ENCODE peak calls at places on chromosomes 13 and 19, in four cellular contexts. N is natural killer cell, V is Caco-2, E is H1. I is an unnamed sample.

GRCh38 chr13:113774177-113775107 is 15.4 kb downstream of the TMEM255B start:
- DNase-seq in N (no peak), V (no peak), E (no peak), I (no peak)

GRCh38 chr13:61795580-61795979 is 379.9 kb upstream of the PCDH20 start:
- DNase-seq in N (no peak), V (no peak), E (no peak), I (no peak)

GRCh38 chr19:18488838-18489626 is 32.8 kb downstream of the ELL start:
- DNase-seq in N (no peak), V (peak), E (peak), I (no peak)

GRCh38 chr19:50779504-50780457 is 9.5 kb downstream of the GPR32 start:
- DNase-seq in N (no peak), V (no peak), E (no peak), I (no peak)

GRCh38 chr19:2469102-2469914 is 6.6 kb upstream of the GADD45B start:
- DNase-seq in N (no peak), V (no peak), E (no peak), I (no peak)

GRCh38 chr13:46274094-46274698 is 62.5 kb downstream of the LRRC63 start:
- DNase-seq in N (no peak), V (no peak), E (no peak), I (no peak)

GRCh38 chr13:33066329-33066728 is 50.1 kb downstream of the KL start:
- DNase-seq in N (no peak), V (peak), E (no peak), I (no peak)

GRCh38 chr19:30711296-30711695 is 339.1 kb downstream of the ZNF536 start:
- DNase-seq in N (no peak), V (no peak), E (no peak), I (no peak)

GRCh38 chr13:75864718-75865117 is 228.6 kb downstream of the LMO7 start:
- DNase-seq in N (no peak), V (no peak), E (no peak), I (no peak)

GRCh38 chr13:113776231-113777125 is 17.5 kb downstream of the TMEM255B start:
- DNase-seq in N (no peak), V (no peak), E (no peak), I (no peak)

GRCh38 chr13:50152655-50153309 is 137.5 kb downstream of the KCNRG start:
- DNase-seq in N (no peak), V (no peak), E (no peak), I (no peak)

GRCh38 chr13:100517135-100517534 is 71.5 kb downstream of the GGACT start:
- DNase-seq in N (no peak), V (peak), E (no peak), I (no peak)

GRCh38 chr19:37519890-37520289 is 13.2 kb downstream of the ZNF793 start:
- DNase-seq in N (no peak), V (no peak), E (no peak), I (no peak)

GRCh38 chr13:104289400-104289799 is 1223.2 kb upstream of the SLC10A2 start:
- DNase-seq in N (no peak), V (no peak), E (no peak), I (no peak)

GRCh38 chr13:30679483-30680330 is 55.6 kb upstream of the ALOX5AP start:
- DNase-seq in N (no peak), V (peak), E (no peak), I (peak)

DNA sequence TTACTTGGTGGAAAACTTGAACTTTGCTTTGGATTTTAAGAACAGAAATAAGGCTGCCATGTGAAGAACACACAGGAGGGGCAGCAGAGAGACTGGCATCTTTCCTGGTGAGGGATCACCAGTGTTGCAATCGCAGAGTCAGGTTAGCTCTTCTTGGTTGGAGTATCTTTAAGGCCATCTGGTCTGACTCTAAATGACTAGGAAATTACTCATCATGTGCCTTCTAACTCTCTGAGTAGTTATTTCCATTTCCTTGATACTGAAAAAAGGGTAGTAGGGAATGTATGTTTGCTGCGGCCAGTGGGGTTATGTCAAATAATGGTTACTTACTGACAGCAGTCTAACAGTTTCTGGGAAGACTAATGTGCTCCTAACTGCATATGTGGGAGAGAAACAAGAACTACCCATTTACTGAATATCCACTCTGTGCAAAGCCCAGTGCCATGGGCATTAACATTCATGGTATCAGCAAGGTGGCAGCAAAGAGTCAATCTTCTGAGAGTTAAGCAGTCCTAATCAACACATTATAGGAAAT is 122.1 kb downstream of the COG6 start:
- DNase-seq in N (no peak), V (peak), E (no peak), I (peak)
- TF ChIP-seq CTCF in N (no peak), V (peak), E (peak), I (peak)

GRCh38 chr19:6471076-6471475 is 7.0 kb downstream of the CRB3 start:
- DNase-seq in N (no peak), V (no peak), E (no peak), I (no peak)

GRCh38 chr19:6472713-6473112 is 8.6 kb downstream of the CRB3 start:
- DNase-seq in N (no peak), V (peak), E (no peak), I (no peak)

GRCh38 chr19:6467384-6467783 is 3.3 kb downstream of the CRB3 start:
- DNase-seq in N (no peak), V (no peak), E (no peak), I (no peak)

GRCh38 chr19:6473652-6474051 is 7.9 kb downstream of the DENND1C start:
- DNase-seq in N (no peak), V (peak), E (no peak), I (no peak)

DNA sequence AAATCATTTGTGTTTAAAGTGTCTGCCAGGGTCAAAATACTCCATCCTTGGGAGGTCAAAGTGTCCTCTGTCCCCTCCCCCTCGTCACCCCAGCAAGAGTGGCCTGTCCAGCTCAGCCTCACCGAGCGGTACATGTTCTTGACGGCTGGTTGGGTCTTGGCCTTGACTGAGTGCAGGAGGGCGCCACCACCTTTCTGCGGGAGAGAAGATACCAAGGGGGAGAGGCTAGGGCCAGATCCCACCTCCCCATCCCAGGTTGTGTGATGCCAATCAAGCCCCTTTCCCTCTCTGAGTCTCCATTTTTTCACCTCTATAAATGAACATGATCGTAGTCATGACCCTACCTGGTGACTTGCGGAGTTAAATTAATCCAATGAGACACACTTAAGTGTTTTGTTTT is 6.1 kb downstream of the CRB3 start:
- DNase-seq in N (no peak), V (no peak), E (no peak), I (no peak)
- TF ChIP-seq CTCF in N (no peak), V (no peak), E (peak), I (no peak)

GRCh38 chr19:52532480-52532879 is 5.0 kb downstream of the ZNF808 start:
- DNase-seq in N (no peak), V (no peak), E (no peak), I (no peak)

GRCh38 chr19:52522555-52522954 is 4.9 kb upstream of the ZNF808 start:
- DNase-seq in N (no peak), V (no peak), E (no peak), I (no peak)

GRCh38 chr19:52524086-52524485 is 3.4 kb upstream of the ZNF808 start:
- DNase-seq in N (no peak), V (no peak), E (no peak), I (no peak)

GRCh38 chr19:52527954-52528326 is 472 bp downstream of the ZNF808 start:
- DNase-seq in N (no peak), V (no peak), E (peak), I (no peak)

DNA sequence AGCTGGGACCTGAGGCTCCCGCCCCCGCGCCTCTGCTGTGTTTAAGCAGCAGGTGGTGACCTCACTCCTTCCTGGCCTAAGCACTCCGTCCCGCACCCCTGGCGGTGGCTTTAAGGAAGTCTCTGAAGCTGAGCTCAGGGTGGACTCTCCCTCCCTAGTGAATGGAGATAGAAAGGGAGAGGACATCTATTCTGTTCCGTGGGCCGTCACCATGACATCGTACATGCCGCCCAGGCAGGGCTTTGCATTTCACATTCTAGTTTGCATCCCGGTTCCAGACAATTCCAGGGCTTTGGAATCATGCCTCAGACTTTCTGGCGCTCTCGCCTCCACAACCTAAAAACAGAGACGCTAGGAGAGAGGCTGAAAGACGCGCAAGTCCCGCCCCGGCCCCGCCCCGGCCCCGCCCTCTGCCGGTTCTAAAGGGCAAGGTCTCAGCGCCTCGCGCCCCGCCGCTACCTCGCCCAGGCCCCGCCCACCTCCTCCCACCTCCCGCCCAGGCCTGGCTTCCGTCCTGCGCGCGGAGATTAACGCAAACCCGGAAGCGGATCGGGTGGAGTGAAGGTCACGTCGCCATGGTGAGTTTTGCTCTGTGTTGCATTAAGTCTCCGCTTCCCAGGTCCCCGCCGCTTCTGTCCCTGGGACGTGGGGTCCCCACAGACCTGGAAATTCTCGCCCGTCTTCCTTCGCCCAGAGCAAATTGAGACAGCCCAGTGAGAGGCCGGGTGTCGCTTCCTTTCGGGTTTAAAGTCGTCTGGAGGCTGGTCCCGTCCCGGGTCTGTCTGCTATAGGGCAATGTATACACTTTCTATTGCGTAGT is at the start of gene ZNF808:
- DNase-seq in N (peak), V (peak), E (peak), I (peak)
- TF ChIP-seq CTCF in N (peak), V (peak), E (peak), I (peak)

GRCh38 chr13:42043676-42044075 is 4.8 kb upstream of the DGKH start:
- DNase-seq in N (no peak), V (no peak), E (no peak), I (no peak)

GRCh38 chr13:42040730-42041016 is 7.8 kb upstream of the DGKH start:
- DNase-seq in N (no peak), V (no peak), E (no peak), I (no peak)

GRCh38 chr13:42041017-42041683 is 7.3 kb upstream of the DGKH start:
- DNase-seq in N (no peak), V (peak), E (peak), I (peak)

GRCh38 chr13:42039946-42040729 is 8.3 kb upstream of the DGKH start:
- DNase-seq in N (peak), V (peak), E (peak), I (no peak)

GRCh38 chr13:42041684-42042035 is 6.8 kb upstream of the DGKH start:
- DNase-seq in N (no peak), V (peak), E (peak), I (no peak)
- TF ChIP-seq CTCF in N (no peak), V (peak), E (peak), I (no peak)